ENCODE peak calls at places on chromosomes 5 and 9, in seven cellular contexts. I, D, T, Y, N, P and O are unnamed samples.

GRCh38 chr9:127788337-127789011 is 2.6 kb downstream of the CDK9 start:
- DNase-seq in P (no peak), Y (no peak), I (no peak), D (no peak), T (no peak), N (no peak), O (no peak)

GRCh38 chr9:127898433-127899199 is 787 bp downstream of the ST6GALNAC6 start:
- DNase-seq in N (no peak), I (peak), P (no peak), T (peak), D (peak), Y (peak), O (no peak)

GRCh38 chr9:134533850-134534585 is 107.6 kb upstream of the COL5A1 start:
- DNase-seq in T (no peak), I (no peak), N (no peak), D (no peak), Y (peak), P (no peak), O (no peak)

GRCh38 chr9:92986175-92987110 is 39.1 kb downstream of the FGD3 start:
- DNase-seq in D (no peak), N (no peak), I (no peak), Y (no peak), T (no peak), P (no peak), O (no peak)

GRCh38 chr5:180869587-180869986 is 8.5 kb upstream of the ZFP62 start:
- DNase-seq in I (no peak), N (no peak), T (no peak), P (no peak), D (no peak), Y (no peak), O (no peak)

GRCh38 chr9:76452839-76453238 is 6.1 kb upstream of the GCNT1 start:
- DNase-seq in Y (no peak), D (no peak), I (no peak), T (no peak), N (peak), P (no peak), O (no peak)

GRCh38 chr9:122226758-122227575 is 1.8 kb downstream of the LHX6 start:
- DNase-seq in P (no peak), N (no peak), T (peak), Y (no peak), D (no peak), I (no peak), O (no peak)

GRCh38 chr5:32339878-32340277 is 27.1 kb upstream of the MTMR12 start:
- DNase-seq in P (no peak), Y (no peak), I (no peak), D (no peak), N (no peak), T (no peak), O (no peak)

GRCh38 chr5:176787676-176788075 is 22.7 kb upstream of the UNC5A start:
- DNase-seq in D (no peak), I (no peak), P (no peak), N (no peak), Y (no peak), T (peak), O (no peak)

GRCh38 chr9:112135706-112136105 is 39.4 kb downstream of the SUSD1 start:
- DNase-seq in I (no peak), P (no peak), Y (no peak), D (no peak), T (no peak), N (no peak), O (no peak)

GRCh38 chr9:114445616-114446015 is 57.8 kb upstream of the AKNA start:
- DNase-seq in Y (no peak), P (no peak), T (no peak), N (no peak), D (no peak), I (no peak), O (no peak)

GRCh38 chr9:88462191-88462590 is 72.8 kb upstream of the NXNL2 start:
- DNase-seq in T (no peak), D (no peak), N (no peak), I (no peak), Y (no peak), P (no peak), O (no peak)